ENCODE peak calls at places on chromosome 6, in six cellular contexts. R, D, W, I, O and C are unnamed samples.

GRCh38 chr6:168156742-168157265 is 77.8 kb upstream of the FRMD1 start:
- DNase-seq in I (no peak), D (no peak), W (no peak), O (no peak), R (no peak), C (no peak)

GRCh38 chr6:148997863-148998262 is 251.0 kb downstream of the UST start:
- DNase-seq in O (no peak), W (no peak), D (no peak), R (no peak), I (peak; percentile 14), C (no peak)

GRCh38 chr6:124747336-124747735 is 214.9 kb upstream of the RNF217 start:
- DNase-seq in O (no peak), W (no peak), I (no peak), R (no peak), D (no peak), C (no peak)

GRCh38 chr6:148497717-148498116 is 155.1 kb downstream of the SASH1 start:
- DNase-seq in O (no peak), I (no peak), D (no peak), R (no peak), W (no peak), C (no peak)

GRCh38 chr6:31187780-31188194 is 17.3 kb upstream of the POU5F1 start:
- DNase-seq in I (no peak), W (no peak), D (no peak), R (no peak), O (peak; percentile 46), C (no peak)

GRCh38 chr6:12654107-12654506 is 62.5 kb upstream of the PHACTR1 start:
- DNase-seq in O (no peak), I (no peak), W (no peak), D (no peak), R (no peak), C (no peak)

GRCh38 chr6:121521164-121521555 is 85.7 kb downstream of the GJA1 start:
- DNase-seq in R (no peak), I (no peak), D (no peak), O (no peak), W (no peak), C (no peak)

GRCh38 chr6:151917531-151918329 is 110.2 kb downstream of the ESR1 start:
- DNase-seq in D (no peak), W (no peak), R (no peak), O (no peak), I (no peak), C (no peak)

GRCh38 chr6:1624848-1625341 is 15.2 kb downstream of the FOXC1 start:
- DNase-seq in I (peak; percentile 57), O (no peak), W (no peak), D (no peak), R (no peak), C (no peak)

GRCh38 chr6:139708342-139709199 is 334.1 kb upstream of the CITED2 start:
- DNase-seq in R (no peak), W (peak; percentile 38), O (peak; percentile 21), D (no peak), I (peak; percentile 88), C (no peak)

GRCh38 chr6:94501546-94501945 is 1075.8 kb upstream of the MANEA start:
- DNase-seq in I (peak; percentile 15), D (no peak), W (no peak), O (no peak), R (peak; percentile 71), C (no peak)

GRCh38 chr6:27575594-27576361 is 102.9 kb upstream of the ZNF184 start:
- DNase-seq in W (no peak), I (no peak), R (no peak), O (no peak), D (no peak), C (peak; percentile 63)

GRCh38 chr6:31383149-31383548 is 20.2 kb upstream of the MICA start:
- DNase-seq in W (no peak), I (no peak), R (no peak), D (no peak), O (no peak), C (no peak)

GRCh38 chr6:19804362-19805145 is 32.6 kb upstream of the ID4 start:
- DNase-seq in I (peak; percentile 99), O (peak; percentile 97), R (no peak), D (peak; percentile 92), W (peak; percentile 95), C (peak; percentile 94)

GRCh38 chr6:117477988-117478852 is 4.3 kb upstream of the DCBLD1 start:
- DNase-seq in O (no peak), R (peak; percentile 80), I (no peak), D (peak; percentile 24), W (no peak), C (no peak)

GRCh38 chr6:15520616-15521203 is 142.1 kb downstream of the DTNBP1 start:
- DNase-seq in O (peak; percentile 6), R (no peak), I (no peak), D (no peak), W (no peak), C (no peak)

GRCh38 chr6:112117554-112117953 is 30.2 kb downstream of the FAM229B start:
- DNase-seq in R (peak; percentile 15), I (peak; percentile 25), D (no peak), O (no peak), W (no peak), C (no peak)

GRCh38 chr6:140636698-140637402 is 1262.4 kb upstream of the CITED2 start:
- DNase-seq in W (no peak), R (no peak), I (no peak), D (no peak), O (no peak), C (no peak)

GRCh38 chr6:37130704-37131103 is 39.2 kb upstream of the PIM1 start:
- DNase-seq in D (no peak), R (peak; percentile 77), W (no peak), I (no peak), O (no peak), C (no peak)

GRCh38 chr6:16582437-16583150 is 178.7 kb downstream of the ATXN1 start:
- DNase-seq in I (no peak), R (no peak), W (no peak), O (no peak), D (no peak), C (no peak)

GRCh38 chr6:115783402-115784061 is 277.2 kb downstream of the FRK start:
- DNase-seq in R (no peak), W (no peak), O (peak; percentile 13), D (no peak), I (peak; percentile 44), C (no peak)